ENCODE peak calls at places on chromosome 20, in nine cellular contexts. B is NT2/D1; Q is kidney tubule cell; X is COR-L47; W is nucleus accumbens; I is nephron progenitor cell; M is fibroblast of lung; R is brain microvascular endothelial cell; Z is CD4-positive, CD25-positive, alpha-beta regulatory T cell. Y is an unnamed sample.

GRCh38 chr20:31837896-31838397 is 7.5 kb downstream of the FOXS1 start:
- DNase-seq in B (no peak), Q (peak), X (no peak), W (no peak), I (no peak), M (peak), R (peak), Z (no peak), Y (peak)

GRCh38 chr20:19907326-19908056 is 109.7 kb upstream of the NAA20 start:
- DNase-seq in B (no peak), Q (peak), X (no peak), W (no peak), I (no peak), M (no peak), R (no peak), Z (no peak), Y (no peak)

GRCh38 chr20:50487397-50487796 is 22.8 kb upstream of the PTPN1 start:
- DNase-seq in B (no peak), Q (no peak), X (no peak), W (no peak), I (no peak), M (no peak), R (no peak), Z (no peak), Y (no peak)

GRCh38 chr20:7346562-7346961 is 579.1 kb downstream of the BMP2 start:
- DNase-seq in B (no peak), Q (peak), X (no peak), W (no peak), I (no peak), M (no peak), R (no peak), Z (no peak), Y (peak)

GRCh38 chr20:25294459-25295385 is 46.8 kb downstream of the PYGB start:
- DNase-seq in B (peak), Q (peak), X (peak), W (peak), I (peak), M (peak), R (peak), Z (peak), Y (peak)

GRCh38 chr20:49112596-49113274 is 66.6 kb downstream of the CSE1L start:
- DNase-seq in B (no peak), Q (no peak), X (no peak), W (no peak), I (no peak), M (no peak), R (peak), Z (no peak), Y (peak)

GRCh38 chr20:22402990-22403859 is 181.1 kb downstream of the FOXA2 start:
- DNase-seq in B (no peak), Q (peak), X (peak), W (no peak), I (peak), M (no peak), R (no peak), Z (no peak), Y (no peak)

GRCh38 chr20:48679011-48679410 is 148.8 kb downstream of the PREX1 start:
- DNase-seq in B (no peak), Q (no peak), X (no peak), W (no peak), I (no peak), M (no peak), R (no peak), Z (no peak), Y (no peak)

GRCh38 chr20:58546312-58546711 is 31.1 kb upstream of the APCDD1L start:
- DNase-seq in B (no peak), Q (no peak), X (no peak), W (no peak), I (no peak), M (no peak), R (no peak), Z (no peak), Y (no peak)

GRCh38 chr20:20763652-20764051 is 51.2 kb upstream of the RALGAPA2 start:
- DNase-seq in B (no peak), Q (no peak), X (no peak), W (no peak), I (no peak), M (no peak), R (no peak), Z (no peak), Y (no peak)

GRCh38 chr20:39829713-39830112 is 859.3 kb downstream of the MAFB start:
- DNase-seq in B (no peak), Q (no peak), X (no peak), W (no peak), I (peak), M (no peak), R (no peak), Z (no peak), Y (no peak)

GRCh38 chr20:8144282-8145245 is 12.5 kb downstream of the PLCB1 start:
- DNase-seq in B (no peak), Q (peak), X (no peak), W (no peak), I (no peak), M (peak), R (peak), Z (no peak), Y (peak)

GRCh38 chr20:53656653-53657288 is 63.1 kb upstream of the ZNF217 start:
- DNase-seq in B (no peak), Q (no peak), X (no peak), W (no peak), I (no peak), M (peak), R (no peak), Z (no peak), Y (peak)

GRCh38 chr20:59669451-59669850 is 65.1 kb downstream of the PHACTR3 start:
- DNase-seq in B (no peak), Q (no peak), X (no peak), W (no peak), I (no peak), M (no peak), R (no peak), Z (no peak), Y (no peak)

GRCh38 chr20:62470459-62470858 is 5.3 kb downstream of the GATA5 start:
- DNase-seq in B (no peak), Q (no peak), X (no peak), W (no peak), I (no peak), M (no peak), R (no peak), Z (no peak), Y (no peak)

GRCh38 chr20:49676581-49677291 is 36.9 kb downstream of the B4GALT5 start:
- DNase-seq in B (no peak), Q (peak), X (no peak), W (no peak), I (no peak), M (peak), R (peak), Z (peak), Y (peak)

GRCh38 chr20:1191289-1191688 is 6.5 kb upstream of the TMEM74B start:
- DNase-seq in B (no peak), Q (no peak), X (no peak), W (no peak), I (no peak), M (peak), R (no peak), Z (no peak), Y (no peak)

GRCh38 chr20:44176833-44177533 is 10.0 kb downstream of the JPH2 start:
- DNase-seq in B (no peak), Q (peak), X (no peak), W (no peak), I (no peak), M (no peak), R (no peak), Z (no peak), Y (no peak)

GRCh38 chr20:60937581-60937980 is 314.5 kb upstream of the CDH4 start:
- DNase-seq in B (no peak), Q (no peak), X (no peak), W (no peak), I (no peak), M (no peak), R (no peak), Z (no peak), Y (no peak)

GRCh38 chr20:58277578-58278344 is 31.8 kb upstream of the RAB22A start:
- DNase-seq in B (no peak), Q (no peak), X (no peak), W (no peak), I (no peak), M (no peak), R (no peak), Z (no peak), Y (no peak)

GRCh38 chr20:49400410-49400809 is 82.1 kb downstream of the KCNB1 start:
- DNase-seq in B (no peak), Q (no peak), X (no peak), W (no peak), I (no peak), M (no peak), R (no peak), Z (no peak), Y (no peak)

GRCh38 chr20:14507711-14508110 is 170.3 kb upstream of the FLRT3 start:
- DNase-seq in B (no peak), Q (no peak), X (no peak), W (no peak), I (no peak), M (no peak), R (no peak), Z (no peak), Y (no peak)

GRCh38 chr20:36199293-36200257 is 36.7 kb upstream of the AAR2 start:
- DNase-seq in B (peak), Q (peak), X (peak), W (peak), I (peak), M (peak), R (peak), Z (peak), Y (peak)

GRCh38 chr20:10359621-10360040 is 74.4 kb downstream of the MKKS start:
- DNase-seq in B (no peak), Q (no peak), X (no peak), W (no peak), I (no peak), M (peak), R (peak), Z (no peak), Y (peak)

GRCh38 chr20:58878399-58878798 is 25.9 kb downstream of the GNAS start:
- DNase-seq in B (no peak), Q (no peak), X (no peak), W (no peak), I (no peak), M (no peak), R (no peak), Z (no peak), Y (no peak)

GRCh38 chr20:47354388-47354709 is 2.1 kb downstream of the ZMYND8 start:
- DNase-seq in B (no peak), Q (no peak), X (no peak), W (no peak), I (no peak), M (no peak), R (no peak), Z (no peak), Y (no peak)

GRCh38 chr20:33839591-33839990 is 28.4 kb downstream of the CHMP4B start:
- DNase-seq in B (no peak), Q (no peak), X (peak), W (no peak), I (no peak), M (no peak), R (no peak), Z (no peak), Y (no peak)

GRCh38 chr20:62364911-62365736 is 2.0 kb downstream of the LAMA5 start:
- DNase-seq in B (no peak), Q (peak), X (no peak), W (no peak), I (no peak), M (no peak), R (no peak), Z (no peak), Y (no peak)

GRCh38 chr20:43774754-43775153 is 48.0 kb upstream of the GTSF1L start:
- DNase-seq in B (no peak), Q (no peak), X (no peak), W (no peak), I (no peak), M (no peak), R (no peak), Z (no peak), Y (no peak)

GRCh38 chr20:63518351-63518861 is 2.2 kb upstream of the PPDPF start:
- DNase-seq in B (no peak), Q (no peak), X (no peak), W (no peak), I (no peak), M (no peak), R (no peak), Z (no peak), Y (no peak)

GRCh38 chr20:41618807-41619294 is 674 bp upstream of the CHD6 start:
- DNase-seq in B (no peak), Q (peak), X (peak), W (no peak), I (no peak), M (no peak), R (no peak), Z (no peak), Y (no peak)

GRCh38 chr20:58655328-58656094 is 4.4 kb downstream of the STX16 start:
- DNase-seq in B (no peak), Q (no peak), X (no peak), W (no peak), I (no peak), M (no peak), R (no peak), Z (no peak), Y (no peak)

Y was measured in foreskin fibroblast.